ENCODE peak calls at places on chromosomes 1 and 21, in five cellular contexts. O, K, F, Q and S are unnamed samples.

GRCh38 chr1:214476229-214476957 is 75.0 kb downstream of the PTPN14 start:
- DNase-seq in O (no peak), K (no peak), F (no peak), Q (no peak), S (no peak)

GRCh38 chr21:46474365-46474764 is 15.7 kb downstream of the DIP2A start:
- DNase-seq in O (no peak), K (no peak), F (no peak), Q (no peak), S (no peak)

GRCh38 chr1:114083186-114083585 is 70.5 kb downstream of the SYT6 start:
- DNase-seq in O (no peak), K (no peak), F (no peak), Q (no peak), S (no peak)

GRCh38 chr1:37663426-37664000 is 28.8 kb upstream of the CDCA8 start:
- DNase-seq in O (no peak), K (no peak), F (no peak), Q (no peak), S (no peak)

GRCh38 chr1:230186003-230186863 is 119.2 kb downstream of the GALNT2 start:
- DNase-seq in O (peak), K (no peak), F (peak), Q (peak), S (peak)

GRCh38 chr1:206472454-206472853 is 2.2 kb downstream of the IKBKE start:
- DNase-seq in O (no peak), K (no peak), F (peak), Q (no peak), S (peak)

GRCh38 chr1:199122532-199123311 is 483.9 kb downstream of the PTPRC start:
- DNase-seq in O (no peak), K (no peak), F (no peak), Q (no peak), S (no peak)

GRCh38 chr21:35138665-35139381 is 89.7 kb upstream of the RUNX1 start:
- DNase-seq in O (no peak), K (no peak), F (no peak), Q (peak), S (no peak)

GRCh38 chr1:100360790-100361232 is 8.5 kb downstream of the CDC14A start:
- DNase-seq in O (peak), K (peak), F (no peak), Q (no peak), S (no peak)

GRCh38 chr1:186304982-186305949 is 69.8 kb downstream of the TPR start:
- DNase-seq in O (no peak), K (no peak), F (no peak), Q (peak), S (no peak)

GRCh38 chr1:82227696-82228095 is 427.0 kb downstream of the ADGRL2 start:
- DNase-seq in O (no peak), K (no peak), F (no peak), Q (no peak), S (no peak)

GRCh38 chr1:94646151-94646643 is 104.6 kb upstream of the F3 start:
- DNase-seq in O (no peak), K (no peak), F (no peak), Q (no peak), S (no peak)

GRCh38 chr1:15571266-15571665 is 13.6 kb downstream of the AGMAT start:
- DNase-seq in O (no peak), K (no peak), F (no peak), Q (no peak), S (no peak)

GRCh38 chr1:41391834-41392527 is 30.7 kb downstream of the FOXO6 start:
- DNase-seq in O (no peak), K (no peak), F (no peak), Q (no peak), S (no peak)

GRCh38 chr1:243930822-243931671 is 81.0 kb upstream of the AKT3 start:
- DNase-seq in O (no peak), K (no peak), F (no peak), Q (no peak), S (peak)

GRCh38 chr1:151680391-151680790 is 36.2 kb downstream of the CELF3 start:
- DNase-seq in O (no peak), K (no peak), F (no peak), Q (no peak), S (no peak)

GRCh38 chr1:205515781-205516253 is 11.3 kb downstream of the CDK18 start:
- DNase-seq in O (peak), K (no peak), F (peak), Q (peak), S (no peak)

GRCh38 chr1:46580140-46580903 is 23.7 kb downstream of the MKNK1 start:
- DNase-seq in O (no peak), K (no peak), F (no peak), Q (peak), S (no peak)

GRCh38 chr1:52697795-52698674 is at the start of gene COA7:
- DNase-seq in O (peak), K (peak), F (peak), Q (peak), S (peak)

GRCh38 chr21:37065561-37066177 is 7.2 kb downstream of the PIGP start:
- DNase-seq in O (no peak), K (no peak), F (no peak), Q (no peak), S (no peak)

GRCh38 chr1:220013497-220013896 is 32.8 kb downstream of the EPRS1 start:
- DNase-seq in O (no peak), K (no peak), F (no peak), Q (no peak), S (no peak)

DNA sequence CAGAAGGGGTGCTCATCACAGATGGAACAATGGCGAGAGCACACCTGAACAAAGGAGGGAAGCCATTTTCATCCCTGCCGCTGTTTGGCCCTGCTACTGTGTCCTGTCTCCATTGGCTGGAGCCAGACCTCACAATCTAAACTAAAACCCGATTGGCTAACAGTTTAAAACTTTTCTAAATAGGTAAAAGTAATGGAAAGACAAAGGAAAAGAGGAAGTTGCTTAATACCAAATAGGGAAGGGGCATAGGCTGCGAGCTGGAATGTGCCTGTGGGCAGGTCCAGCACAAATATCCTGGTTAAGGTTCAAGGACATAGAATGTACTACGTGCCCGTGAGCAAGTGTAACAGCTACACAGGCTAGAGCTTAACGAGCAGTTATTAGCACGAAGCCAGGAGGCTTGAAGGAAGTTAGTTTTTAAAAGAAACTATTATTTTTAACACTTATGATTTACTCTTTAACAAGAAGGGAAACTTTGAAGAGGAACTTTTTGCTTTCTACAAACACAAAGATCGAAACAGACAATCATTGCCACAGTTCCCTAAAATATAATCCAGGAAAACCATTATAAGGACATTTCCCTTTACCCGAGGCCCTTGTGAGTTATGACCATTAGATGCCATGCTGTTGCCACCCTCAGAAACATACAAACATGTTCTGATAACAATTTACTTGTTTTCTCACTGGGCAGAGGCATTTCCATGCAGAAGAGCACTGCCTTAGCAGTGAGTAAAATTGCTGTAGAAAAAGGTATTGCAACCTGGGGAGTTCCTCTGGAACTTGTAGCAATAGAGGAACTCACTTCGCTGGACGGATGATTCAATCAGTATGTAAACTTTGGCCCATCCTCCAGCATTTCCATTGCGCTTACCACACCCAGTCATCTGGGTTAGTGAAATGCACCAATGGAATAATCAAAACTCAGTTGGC is 4.8 kb upstream of the PTTG1IP start:
- DNase-seq in O (no peak), K (no peak), F (peak), Q (no peak), S (no peak)
- TF ChIP-seq EP300 in O (no peak), K (no peak), F (no peak), Q (peak), S (no peak)

GRCh38 chr1:209720326-209720725 is 15.7 kb downstream of the HSD11B1 start:
- DNase-seq in O (no peak), K (no peak), F (no peak), Q (no peak), S (no peak)
- TF ChIP-seq POLR2A in O (no peak), K (no peak), F (no peak), Q (no peak), S (no peak)

GRCh38 chr1:197184190-197184589 is 37.7 kb upstream of the ASPM start:
- DNase-seq in O (no peak), K (no peak), F (no peak), Q (peak), S (no peak)

GRCh38 chr1:197180252-197180878 is 33.9 kb upstream of the ASPM start:
- DNase-seq in O (no peak), K (no peak), F (no peak), Q (peak), S (no peak)

GRCh38 chr1:197181982-197182381 is 35.5 kb upstream of the ASPM start:
- DNase-seq in O (no peak), K (no peak), F (no peak), Q (no peak), S (no peak)

GRCh38 chr1:197183195-197183748 is 36.8 kb upstream of the ASPM start:
- DNase-seq in O (no peak), K (no peak), F (no peak), Q (no peak), S (no peak)

DNA sequence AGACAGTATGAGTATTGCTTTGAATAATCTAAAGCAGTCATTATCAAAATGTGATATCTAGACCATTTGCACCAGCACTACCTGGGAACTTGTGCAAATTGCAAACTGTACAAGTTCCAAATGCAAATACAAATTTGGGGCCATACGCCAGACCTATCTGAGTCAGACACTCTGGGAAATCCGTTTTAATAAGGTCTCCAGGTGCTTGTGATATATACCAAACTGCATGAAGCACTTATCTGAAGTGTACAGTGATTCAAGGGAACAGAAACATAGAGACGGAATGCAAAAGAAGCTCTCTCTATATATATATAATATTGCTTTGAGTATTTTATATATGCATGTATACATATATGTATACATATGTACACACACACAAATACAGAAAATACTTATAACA is 36.2 kb upstream of the ASPM start:
- DNase-seq in O (no peak), K (no peak), F (no peak), Q (no peak), S (no peak)
- H3K4me3 ChIP-seq in O (no peak), K (no peak), F (no peak), Q (no peak), S (no peak)

DNA sequence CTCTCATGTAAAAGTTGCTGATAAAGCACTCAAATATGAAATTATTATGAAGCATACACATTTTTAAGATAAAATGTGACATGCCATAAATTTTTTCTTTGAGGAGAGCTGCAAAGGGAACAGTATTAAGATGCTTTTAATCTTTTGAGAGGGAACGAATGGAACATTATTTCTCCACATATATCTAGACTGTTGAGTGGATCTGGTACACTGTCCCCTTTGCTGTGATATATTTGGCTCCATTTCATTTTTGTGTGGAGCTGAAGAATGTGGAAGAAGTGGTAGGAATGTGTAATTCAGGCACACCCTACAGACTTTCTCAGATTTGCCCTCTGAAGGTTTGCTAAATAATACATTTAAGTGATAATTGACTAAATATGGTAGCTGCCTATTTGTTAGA is 31.7 kb downstream of the PGM1 start:
- DNase-seq in O (no peak), K (no peak), F (no peak), Q (no peak), S (no peak)
- TF ChIP-seq EP300 in O (no peak), K (no peak), F (no peak), Q (no peak), S (no peak)

DNA sequence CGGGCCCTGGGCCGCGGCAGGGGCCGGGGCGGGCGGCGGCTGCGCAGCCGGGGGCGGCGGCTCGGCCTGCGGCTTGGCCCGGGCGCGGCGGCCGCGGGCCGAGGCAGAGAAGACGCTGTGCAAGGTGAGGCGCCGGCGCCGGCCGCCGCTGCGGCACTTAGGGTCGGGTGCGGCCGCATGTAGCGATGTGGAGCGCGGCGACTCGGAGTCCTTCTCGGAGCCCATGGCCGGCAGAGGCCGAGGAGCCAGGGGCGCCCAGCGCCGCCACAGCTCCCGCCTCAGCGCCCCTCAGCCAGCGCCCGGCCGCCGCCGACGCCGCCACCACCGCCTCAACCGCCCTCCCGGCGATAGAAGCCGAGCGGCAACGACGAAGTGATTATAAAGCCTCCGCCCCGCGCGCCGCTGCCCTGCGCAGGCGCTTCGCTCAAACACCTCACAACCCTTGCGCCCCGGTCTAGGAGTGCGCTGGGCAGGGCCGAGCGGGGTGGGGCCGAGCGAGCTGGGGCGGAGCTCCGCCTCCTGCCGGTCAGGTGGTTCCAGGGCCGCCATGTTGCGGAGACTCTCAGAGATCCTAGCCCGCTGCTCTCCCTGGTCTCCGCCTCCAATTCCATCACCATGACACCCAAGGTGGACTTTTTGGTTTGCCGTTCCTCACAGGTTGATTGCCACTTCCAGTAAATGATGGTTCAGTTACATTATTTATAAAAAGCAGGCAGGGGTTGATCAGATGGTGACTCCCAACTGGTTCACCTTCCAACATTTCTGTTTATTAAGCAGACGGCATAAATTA is at the start of gene RNF19B:
- DNase-seq in O (peak), K (peak), F (peak), Q (peak), S (peak)
- TF ChIP-seq POLR2A in O (peak), K (peak), F (peak), Q (peak), S (peak)

DNA sequence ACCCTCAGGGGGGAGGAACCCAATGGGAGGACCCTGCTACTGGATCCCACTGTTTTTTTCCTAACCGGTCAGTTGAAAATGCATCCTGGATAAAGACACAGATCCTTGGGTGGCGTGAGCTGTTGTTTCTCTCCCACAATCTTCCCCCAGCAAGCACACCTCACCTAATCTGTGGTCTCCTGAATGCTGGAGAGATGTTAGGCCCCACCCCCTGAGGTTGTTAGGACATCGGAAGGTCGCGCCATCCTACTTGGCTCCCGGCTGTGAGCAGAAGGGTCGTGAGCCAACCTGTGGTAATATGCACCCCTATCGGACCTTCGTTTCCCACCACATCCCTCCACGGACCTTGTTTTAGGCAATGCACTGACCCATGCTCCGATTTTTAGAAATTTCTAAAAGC is 89.9 kb upstream of the IPO9 start:
- DNase-seq in O (no peak), K (no peak), F (no peak), Q (no peak), S (no peak)
- H3K4me3 ChIP-seq in O (peak), K (peak), F (peak), Q (no peak), S (peak)

GRCh38 chr1:112461200-112461871 is 47.4 kb upstream of the WNT2B start:
- DNase-seq in O (no peak), K (no peak), F (no peak), Q (no peak), S (no peak)
- TF ChIP-seq EP300 in O (no peak), K (no peak), F (no peak), Q (no peak), S (no peak)

GRCh38 chr1:110872745-110873435 is at the start of gene CD53:
- DNase-seq in O (no peak), K (no peak), F (peak), Q (peak), S (no peak)
- TF ChIP-seq POLR2A in O (peak), K (peak), F (peak), Q (peak), S (no peak)